ENCODE peak calls at places on chromosomes 5 and 9, in eight cellular contexts. Q, S, F, C, X, P, G and V are unnamed samples.

GRCh38 chr9:385818-386398 is 171.2 kb downstream of the DOCK8 start:
- DNase-seq in X (no peak), F (peak; percentile 83), Q (no peak), P (peak; percentile 76), S (peak; percentile 56), C (peak; percentile 44), G (no peak), V (peak; percentile 73)

GRCh38 chr9:79858509-79858908 is 286.7 kb downstream of the TLE4 start:
- DNase-seq in X (no peak), C (no peak), G (no peak), F (peak; percentile 49), P (no peak), Q (no peak), S (peak; percentile 33), V (peak; percentile 37)

GRCh38 chr5:82446765-82447164 is 168.6 kb upstream of the RPS23 start:
- DNase-seq in S (no peak), X (no peak), P (no peak), F (no peak), Q (no peak), C (no peak), G (no peak), V (no peak)

GRCh38 chr5:150538007-150538917 is 30.3 kb downstream of the NDST1 start:
- DNase-seq in C (no peak), Q (no peak), X (no peak), P (no peak), F (peak; percentile 50), S (no peak), G (peak; percentile 42), V (peak; percentile 48)

GRCh38 chr9:104858271-104858670 is 69.7 kb downstream of the ABCA1 start:
- DNase-seq in Q (no peak), P (no peak), X (no peak), C (no peak), G (no peak), F (no peak), S (no peak), V (peak; percentile 96)

GRCh38 chr9:94014066-94014654 is 59.0 kb upstream of the BARX1 start:
- DNase-seq in P (peak; percentile 68), C (no peak), F (peak; percentile 56), Q (no peak), S (peak; percentile 31), X (no peak), G (no peak), V (peak; percentile 64)

GRCh38 chr9:98240475-98240874 is 15.0 kb downstream of the TBC1D2 start:
- DNase-seq in F (no peak), G (no peak), P (no peak), Q (no peak), C (no peak), S (no peak), X (no peak), V (no peak)

GRCh38 chr5:125026900-125027731 is 280.7 kb upstream of the ZNF608 start:
- DNase-seq in S (no peak), Q (no peak), F (peak; percentile 61), C (no peak), X (no peak), P (no peak), G (no peak), V (peak; percentile 57)

GRCh38 chr9:32069169-32069813 is 315.2 kb upstream of the ACO1 start:
- DNase-seq in X (no peak), F (peak; percentile 17), S (no peak), P (no peak), Q (no peak), G (no peak), C (no peak), V (no peak)

GRCh38 chr9:101508203-101508602 is 25.4 kb upstream of the RNF20 start:
- DNase-seq in Q (no peak), S (no peak), P (no peak), F (no peak), X (no peak), G (no peak), C (no peak), V (peak; percentile 74)

GRCh38 chr5:125584119-125584518 is 837.7 kb upstream of the ZNF608 start:
- DNase-seq in X (no peak), S (no peak), C (no peak), F (no peak), G (no peak), Q (no peak), P (no peak), V (peak; percentile 92)

GRCh38 chr5:64646169-64646568 is 44.1 kb upstream of the SHISAL2B start:
- DNase-seq in G (no peak), Q (no peak), S (no peak), X (no peak), F (no peak), P (no peak), C (no peak), V (no peak)

DNA sequence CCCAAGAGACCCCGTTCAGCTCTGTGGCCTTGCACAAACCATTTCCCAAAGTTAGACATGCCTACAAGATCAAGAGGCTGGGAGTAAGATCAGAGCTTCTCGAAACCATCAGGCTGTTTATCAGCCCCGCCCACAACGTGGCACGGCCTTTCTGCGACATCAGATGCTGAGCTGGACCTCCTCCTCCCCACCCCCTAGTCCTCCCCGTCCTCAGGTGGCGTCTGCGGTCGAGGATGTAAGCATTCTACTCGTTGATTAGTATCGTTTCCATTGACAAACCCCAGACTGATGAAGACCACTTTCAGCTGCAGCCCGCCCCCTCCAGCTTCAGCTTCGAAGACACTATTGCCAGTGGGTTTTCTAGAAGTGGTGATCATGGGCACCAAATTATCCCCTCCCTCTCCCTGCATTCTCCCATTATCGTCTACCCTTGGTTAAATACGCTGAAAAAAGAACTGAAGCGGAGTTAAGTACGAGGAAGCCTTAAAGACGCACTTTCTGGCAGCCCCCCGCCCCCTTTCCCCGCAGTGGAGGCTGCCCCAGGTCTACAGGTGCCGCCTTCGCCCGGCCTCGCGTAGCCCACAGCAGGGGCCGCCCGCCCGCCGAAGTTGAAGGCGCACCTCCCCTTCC is 1.1 kb downstream of the PPIC start:
- DNase-seq in X (no peak), C (peak; percentile 44), Q (peak; percentile 81), P (peak; percentile 69), S (peak; percentile 90), G (peak; percentile 33), F (peak; percentile 66), V (peak; percentile 47)
- H3K4me3 ChIP-seq in X (no peak overlapping the region), C (peak overlapping the region; percentile 84), Q (peak overlapping the region; percentile 86), P (peak overlapping the region; percentile 62), S (peak overlapping the region; percentile 73), G (peak overlapping the region; percentile 84), F (peak overlapping the region; percentile 90), V (peak overlapping the region; percentile 79)

GRCh38 chr5:80407735-80408474 is at the start of gene ZFYVE16:
- DNase-seq in Q (peak; percentile 99), P (peak; percentile 99), S (peak; percentile 88), G (peak; percentile 99), X (peak; percentile 97), C (peak; percentile 98), F (peak; percentile 95), V (peak; percentile 96)

GRCh38 chr5:80411589-80412219 is 3.8 kb downstream of the ZFYVE16 start:
- DNase-seq in P (no peak), X (no peak), Q (no peak), C (no peak), G (no peak), F (no peak), S (no peak), V (peak; percentile 16)

GRCh38 chr5:80408976-80409926 is 1.4 kb downstream of the ZFYVE16 start:
- DNase-seq in F (no peak), G (no peak), S (no peak), Q (no peak), C (no peak), X (no peak), P (peak; percentile 23), V (peak; percentile 16)

GRCh38 chr5:80406980-80407734 is 707 bp upstream of the ZFYVE16 start:
- DNase-seq in X (no peak), G (peak; percentile 16), P (no peak), C (peak; percentile 46), Q (peak; percentile 71), S (no peak), F (no peak), V (no peak)

DNA sequence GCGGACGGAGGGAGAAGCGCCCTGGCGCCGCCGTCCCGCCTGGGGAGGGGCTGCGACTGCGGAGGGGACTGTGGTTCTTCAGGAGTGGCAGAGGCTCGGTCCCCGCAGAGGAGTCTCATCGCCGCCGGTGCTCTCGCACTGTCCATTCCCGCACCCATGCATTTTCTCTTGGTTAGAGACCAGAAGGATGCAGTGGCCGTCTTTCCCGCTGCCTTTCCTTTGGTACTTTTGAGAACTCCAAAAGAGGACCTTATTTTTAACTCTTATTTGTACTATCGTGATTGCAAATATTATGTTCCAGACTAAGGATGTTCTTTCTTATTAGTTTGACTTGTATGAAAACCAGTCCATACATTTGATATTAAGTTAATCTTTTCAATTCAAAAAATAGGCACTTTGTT is 611 bp downstream of the ZFYVE16 start:
- DNase-seq in G (peak; percentile 60), C (peak; percentile 42), P (no peak), S (peak; percentile 67), X (no peak), F (peak; percentile 52), Q (peak; percentile 86), V (peak; percentile 34)
- TF ChIP-seq CTCF in G (peak; percentile 64), C (no peak), P (no peak), S (no peak), X (no peak), F (no peak), Q (no peak), V (peak; percentile 47)

DNA sequence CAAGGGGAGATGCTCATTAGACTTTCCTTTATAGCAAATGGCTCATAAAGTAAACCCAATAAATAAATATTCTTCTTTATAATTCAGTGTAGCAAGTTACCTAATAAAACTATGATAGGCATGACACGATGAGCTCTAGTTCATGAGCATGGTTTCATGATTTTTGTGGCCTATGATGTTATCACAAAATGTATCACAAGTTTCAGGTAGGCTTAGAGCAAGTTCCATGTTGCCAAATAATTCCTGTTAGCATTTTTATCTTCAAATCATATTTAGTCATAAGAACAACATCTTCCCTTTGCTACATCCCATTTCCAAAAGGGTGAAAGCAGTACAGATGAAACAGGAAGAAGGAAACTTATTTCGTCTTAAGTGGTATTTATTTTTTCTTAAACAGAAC is 200.2 kb downstream of the ENC1 start:
- DNase-seq in Q (no peak), P (no peak), C (no peak), S (no peak), G (no peak), F (no peak), X (no peak), V (no peak)
- H3K4me3 ChIP-seq in Q (no peak overlapping the region), P (no peak overlapping the region), C (no peak overlapping the region), S (no peak overlapping the region), G (no peak overlapping the region), F (no peak overlapping the region), X (no peak overlapping the region), V (no peak overlapping the region)

GRCh38 chr9:134549336-134549735 is 92.3 kb upstream of the COL5A1 start:
- DNase-seq in X (no peak), F (no peak), P (no peak), G (peak; percentile 11), C (no peak), S (no peak), Q (peak; percentile 48), V (no peak)

GRCh38 chr9:134551657-134552348 is 89.8 kb upstream of the COL5A1 start:
- DNase-seq in Q (no peak), G (peak; percentile 28), P (no peak), C (no peak), S (peak; percentile 46), X (no peak), F (peak; percentile 70), V (peak; percentile 86)

GRCh38 chr9:134552349-134552990 is 89.1 kb upstream of the COL5A1 start:
- DNase-seq in X (no peak), C (no peak), P (no peak), G (peak; percentile 5), S (no peak), F (no peak), Q (peak; percentile 34), V (no peak)

GRCh38 chr9:134551176-134551575 is 90.4 kb upstream of the COL5A1 start:
- DNase-seq in C (no peak), X (no peak), G (peak; percentile 12), S (no peak), F (no peak), Q (no peak), P (no peak), V (no peak)

GRCh38 chr9:134550584-134550983 is 91.0 kb upstream of the COL5A1 start:
- DNase-seq in G (no peak), P (peak; percentile 26), X (no peak), Q (no peak), C (no peak), S (no peak), F (no peak), V (no peak)
- TF ChIP-seq CTCF in G (no peak), P (peak; percentile 19), X (no peak), Q (no peak), C (no peak), S (no peak), F (no peak), V (no peak)